ENCODE peak calls at places on chromosomes 2 and 18, in five cellular contexts. One of them, this sample, is unnamed.

GRCh38 chr2:181305151-181306123 is 151.7 kb upstream of the ITGA4 start:
- DNase-seq in nephron progenitor cell: no peak
- DNase-seq in RWPE2: no peak
- DNase-seq in RWPE1: no peak
- DNase-seq in natural killer cell: no peak
- DNase-seq in this sample: no peak

GRCh38 chr2:133045787-133046186 is 375.8 kb upstream of the LYPD1 start:
- DNase-seq in RWPE2: no peak
- DNase-seq in RWPE1: no peak
- DNase-seq in natural killer cell: no peak
- DNase-seq in nephron progenitor cell: no peak
- DNase-seq in this sample: no peak

GRCh38 chr2:1493361-1494126 is 80.3 kb downstream of the TPO start:
- DNase-seq in RWPE2: peak
- DNase-seq in natural killer cell: no peak
- DNase-seq in nephron progenitor cell: no peak
- DNase-seq in RWPE1: no peak
- DNase-seq in this sample: peak

GRCh38 chr2:179826297-179826696 is 35.1 kb downstream of the ZNF385B start:
- DNase-seq in RWPE1: no peak
- DNase-seq in RWPE2: no peak
- DNase-seq in nephron progenitor cell: no peak
- DNase-seq in natural killer cell: no peak
- DNase-seq in this sample: no peak

GRCh38 chr2:231348703-231349373 is 46.7 kb upstream of the B3GNT7 start:
- DNase-seq in natural killer cell: no peak
- DNase-seq in RWPE2: no peak
- DNase-seq in RWPE1: no peak
- DNase-seq in nephron progenitor cell: no peak
- DNase-seq in this sample: no peak

GRCh38 chr18:28692337-28692736 is 515.4 kb upstream of the CDH2 start:
- DNase-seq in RWPE2: no peak
- DNase-seq in nephron progenitor cell: no peak
- DNase-seq in natural killer cell: no peak
- DNase-seq in RWPE1: no peak
- DNase-seq in this sample: no peak

GRCh38 chr18:463442-464310 is 36.8 kb downstream of the COLEC12 start:
- DNase-seq in RWPE2: no peak
- DNase-seq in natural killer cell: no peak
- DNase-seq in RWPE1: no peak
- DNase-seq in nephron progenitor cell: no peak
- DNase-seq in this sample: no peak

GRCh38 chr18:70387018-70387417 is 98.2 kb downstream of the SOCS6 start:
- DNase-seq in RWPE2: no peak
- DNase-seq in natural killer cell: no peak
- DNase-seq in RWPE1: no peak
- DNase-seq in nephron progenitor cell: no peak
- DNase-seq in this sample: no peak

GRCh38 chr2:218605438-218605837 is 2.3 kb upstream of the PLCD4 start:
- DNase-seq in natural killer cell: no peak
- DNase-seq in RWPE1: no peak
- DNase-seq in RWPE2: no peak
- DNase-seq in nephron progenitor cell: no peak
- DNase-seq in this sample: no peak

GRCh38 chr2:137173514-137173913 is 408.2 kb downstream of the THSD7B start:
- DNase-seq in RWPE2: no peak
- DNase-seq in natural killer cell: no peak
- DNase-seq in nephron progenitor cell: no peak
- DNase-seq in RWPE1: peak
- DNase-seq in this sample: no peak

GRCh38 chr2:30716117-30716900 is 90.9 kb downstream of the CAPN13 start:
- DNase-seq in RWPE2: no peak
- DNase-seq in natural killer cell: no peak
- DNase-seq in nephron progenitor cell: no peak
- DNase-seq in RWPE1: no peak
- DNase-seq in this sample: no peak

GRCh38 chr2:240467149-240467642 is 31.7 kb downstream of the GPC1 start:
- DNase-seq in RWPE1: no peak
- DNase-seq in RWPE2: no peak
- DNase-seq in nephron progenitor cell: no peak
- DNase-seq in natural killer cell: peak
- DNase-seq in this sample: peak

DNA sequence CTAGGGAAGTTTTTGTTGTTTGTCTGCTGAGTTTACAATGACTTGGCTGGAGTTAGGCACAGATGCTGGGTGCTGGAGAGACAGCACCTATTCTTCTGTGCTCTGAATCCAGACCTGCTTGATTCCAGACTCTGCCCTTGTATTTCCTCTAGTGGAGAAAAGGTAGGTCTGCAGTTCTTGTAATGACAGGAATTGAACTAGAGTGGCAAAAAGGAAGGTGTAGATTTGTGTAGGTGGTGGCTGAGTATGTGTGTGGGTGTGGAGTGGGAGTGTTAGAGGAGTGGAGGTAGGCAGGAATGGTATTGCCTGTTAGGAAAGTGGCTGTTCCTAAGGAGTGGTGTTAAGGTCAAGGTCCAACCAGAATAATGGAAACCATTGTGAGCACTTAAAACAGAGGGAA is 71.9 kb upstream of the LYPD6 start:
- DNase-seq in RWPE2: no peak
- DNase-seq in natural killer cell: no peak
- DNase-seq in nephron progenitor cell: no peak
- DNase-seq in RWPE1: no peak
- DNase-seq in this sample: no peak
- TF ChIP-seq CTCF in RWPE2: no peak
- TF ChIP-seq CTCF in natural killer cell: no peak
- TF ChIP-seq CTCF in nephron progenitor cell: no peak
- TF ChIP-seq CTCF in RWPE1: no peak
- TF ChIP-seq CTCF in this sample: peak

DNA sequence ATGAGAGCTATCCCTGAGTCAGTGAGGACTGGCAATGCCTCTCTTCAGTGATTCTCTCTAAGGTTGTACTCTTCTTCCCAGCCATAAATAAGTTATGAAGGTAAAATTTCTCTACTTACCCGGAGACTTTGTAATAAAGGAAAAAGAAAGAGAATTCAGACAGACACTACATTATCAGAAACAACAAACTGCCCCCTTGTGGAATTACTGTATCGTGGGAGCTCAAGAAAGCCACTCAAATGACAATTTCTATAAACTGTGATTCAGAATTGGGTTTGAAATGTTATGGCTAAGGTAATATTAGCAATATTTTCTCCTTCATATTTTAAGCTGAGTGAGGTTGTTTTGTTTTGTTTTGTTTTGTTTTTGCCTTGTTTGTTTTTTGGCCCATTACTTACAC is 155.8 kb upstream of the TANK start:
- DNase-seq in nephron progenitor cell: no peak
- DNase-seq in natural killer cell: no peak
- DNase-seq in RWPE1: peak
- DNase-seq in RWPE2: no peak
- DNase-seq in this sample: no peak
- TF ChIP-seq CTCF in nephron progenitor cell: no peak
- TF ChIP-seq CTCF in natural killer cell: no peak
- TF ChIP-seq CTCF in RWPE1: no peak
- TF ChIP-seq CTCF in RWPE2: peak
- TF ChIP-seq CTCF in this sample: peak

DNA sequence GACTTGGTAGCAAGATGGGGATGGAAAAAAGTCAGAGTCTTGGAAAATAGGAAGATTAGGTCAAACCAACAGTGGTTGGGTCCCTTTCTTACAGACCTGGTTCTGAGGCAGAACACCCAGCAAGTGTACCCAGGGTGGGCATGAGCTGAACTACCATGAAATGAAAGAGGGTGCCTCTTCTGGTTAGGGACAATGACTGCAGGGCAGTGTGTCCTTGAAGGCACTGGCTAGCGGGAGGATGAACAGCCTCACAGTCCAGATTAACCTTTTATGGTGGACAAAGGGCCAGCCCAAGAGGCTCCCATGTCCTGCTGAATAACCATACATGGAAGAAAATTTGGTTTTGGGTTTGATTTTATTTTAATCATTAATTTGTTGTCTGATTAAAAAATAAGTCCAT is 61.8 kb upstream of the CCDC85A start:
- DNase-seq in RWPE2: no peak
- DNase-seq in nephron progenitor cell: no peak
- DNase-seq in RWPE1: no peak
- DNase-seq in natural killer cell: no peak
- DNase-seq in this sample: no peak
- TF ChIP-seq CTCF in RWPE2: no peak
- TF ChIP-seq CTCF in nephron progenitor cell: no peak
- TF ChIP-seq CTCF in RWPE1: no peak
- TF ChIP-seq CTCF in natural killer cell: no peak
- TF ChIP-seq CTCF in this sample: no peak

GRCh38 chr2:15058628-15059157 is 426.2 kb downstream of the LRATD1 start:
- DNase-seq in natural killer cell: no peak
- DNase-seq in RWPE2: no peak
- DNase-seq in RWPE1: no peak
- DNase-seq in nephron progenitor cell: no peak
- DNase-seq in this sample: no peak

GRCh38 chr2:15053542-15053941 is 421.0 kb downstream of the LRATD1 start:
- DNase-seq in natural killer cell: no peak
- DNase-seq in nephron progenitor cell: no peak
- DNase-seq in RWPE2: no peak
- DNase-seq in RWPE1: no peak
- DNase-seq in this sample: no peak

GRCh38 chr2:15061268-15061667 is 428.8 kb downstream of the LRATD1 start:
- DNase-seq in RWPE1: no peak
- DNase-seq in natural killer cell: no peak
- DNase-seq in nephron progenitor cell: no peak
- DNase-seq in RWPE2: no peak
- DNase-seq in this sample: no peak

GRCh38 chr2:15059870-15060617 is 427.5 kb downstream of the LRATD1 start:
- DNase-seq in nephron progenitor cell: no peak
- DNase-seq in natural killer cell: no peak
- DNase-seq in RWPE2: no peak
- DNase-seq in RWPE1: peak
- DNase-seq in this sample: no peak

DNA sequence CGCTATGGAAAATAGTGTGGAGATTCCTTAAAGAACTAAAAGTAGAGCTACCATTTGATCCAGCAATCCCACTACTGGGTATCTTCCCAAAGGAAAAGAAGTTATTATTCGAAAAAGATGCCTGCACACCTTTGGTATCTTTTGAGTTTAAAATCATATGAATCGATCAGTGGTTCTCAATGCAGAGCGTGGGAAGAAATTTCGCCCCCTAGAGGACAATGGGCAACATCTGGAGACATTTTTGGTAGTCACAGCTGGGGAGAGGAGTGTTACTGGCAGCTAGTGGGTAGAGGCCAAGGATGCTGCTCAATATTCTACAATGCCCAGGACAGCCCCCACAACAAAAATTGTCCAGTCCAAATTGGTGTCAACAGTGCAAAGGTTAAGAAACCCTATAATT is 425.5 kb downstream of the LRATD1 start:
- DNase-seq in RWPE2: no peak
- DNase-seq in natural killer cell: no peak
- DNase-seq in nephron progenitor cell: no peak
- DNase-seq in RWPE1: no peak
- DNase-seq in this sample: no peak
- TF ChIP-seq CTCF in RWPE2: peak
- TF ChIP-seq CTCF in natural killer cell: no peak
- TF ChIP-seq CTCF in nephron progenitor cell: peak
- TF ChIP-seq CTCF in RWPE1: no peak
- TF ChIP-seq CTCF in this sample: peak

GRCh38 chr18:79516441-79516931 is 120.8 kb downstream of the NFATC1 start:
- DNase-seq in RWPE2: peak
- DNase-seq in RWPE1: no peak
- DNase-seq in natural killer cell: no peak
- DNase-seq in nephron progenitor cell: no peak
- DNase-seq in this sample: no peak

GRCh38 chr18:79518028-79518682 is 122.4 kb downstream of the NFATC1 start:
- DNase-seq in natural killer cell: no peak
- DNase-seq in RWPE1: no peak
- DNase-seq in nephron progenitor cell: no peak
- DNase-seq in RWPE2: peak
- DNase-seq in this sample: peak

GRCh38 chr18:79518683-79519128 is 123.0 kb downstream of the NFATC1 start:
- DNase-seq in natural killer cell: no peak
- DNase-seq in RWPE2: peak
- DNase-seq in nephron progenitor cell: no peak
- DNase-seq in RWPE1: no peak
- DNase-seq in this sample: no peak

GRCh38 chr18:79515944-79516351 is 120.2 kb downstream of the NFATC1 start:
- DNase-seq in nephron progenitor cell: no peak
- DNase-seq in natural killer cell: peak
- DNase-seq in RWPE1: no peak
- DNase-seq in RWPE2: peak
- DNase-seq in this sample: no peak

DNA sequence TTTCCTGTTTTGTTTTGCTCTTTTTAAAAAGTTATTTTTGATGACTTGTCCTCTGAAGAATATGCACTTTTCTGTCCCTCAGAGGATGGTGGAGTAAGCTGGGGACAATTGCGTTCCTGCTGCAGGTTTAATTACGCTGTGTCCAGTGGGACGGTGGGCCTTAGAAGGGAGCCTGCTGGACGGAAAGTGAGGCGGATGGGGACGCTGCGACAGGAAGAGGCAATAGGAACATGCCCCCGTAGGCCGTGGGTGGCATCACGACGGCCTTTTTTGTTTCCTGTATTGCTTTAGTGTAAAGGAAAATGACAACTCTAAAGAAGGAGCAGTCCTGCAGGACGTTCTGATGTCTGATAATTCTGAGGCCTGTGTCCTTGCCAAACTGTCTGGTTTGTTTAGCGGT is 121.6 kb downstream of the NFATC1 start:
- DNase-seq in natural killer cell: no peak
- DNase-seq in RWPE1: no peak
- DNase-seq in RWPE2: peak
- DNase-seq in nephron progenitor cell: no peak
- DNase-seq in this sample: no peak
- TF ChIP-seq CTCF in natural killer cell: no peak
- TF ChIP-seq CTCF in RWPE1: no peak
- TF ChIP-seq CTCF in RWPE2: no peak
- TF ChIP-seq CTCF in nephron progenitor cell: no peak
- TF ChIP-seq CTCF in this sample: no peak

This sample was measured in chondrocyte.